ENCODE peak calls at places on chromosomes 13 and 19, in four cellular contexts. One of them, this sample, is unnamed.

GRCh38 chr19:55526216-55527196 is 10.4 kb downstream of the SBK2 start:
- DNase-seq in HepG2: peak
- DNase-seq in GM12878: no peak
- DNase-seq in WTC11: no peak
- DNase-seq in this sample: no peak

GRCh38 chr13:34751492-34751891 is 190.6 kb upstream of the NBEA start:
- DNase-seq in HepG2: no peak
- DNase-seq in GM12878: peak
- DNase-seq in WTC11: no peak
- DNase-seq in this sample: no peak

GRCh38 chr13:27038323-27038722 is 133.3 kb downstream of the USP12 start:
- DNase-seq in GM12878: no peak
- DNase-seq in WTC11: no peak
- DNase-seq in HepG2: no peak
- DNase-seq in this sample: no peak

GRCh38 chr19:31348416-31349159 is 648 bp downstream of the TSHZ3 start:
- DNase-seq in GM12878: no peak
- DNase-seq in HepG2: no peak
- DNase-seq in WTC11: no peak
- DNase-seq in this sample: no peak

GRCh38 chr13:42333613-42334328 is 61.8 kb downstream of the AKAP11 start:
- DNase-seq in WTC11: no peak
- DNase-seq in HepG2: peak
- DNase-seq in GM12878: no peak
- DNase-seq in this sample: no peak

GRCh38 chr19:38375098-38375493 is 725 bp downstream of the PSMD8 start:
- DNase-seq in WTC11: no peak
- DNase-seq in HepG2: no peak
- DNase-seq in GM12878: no peak
- DNase-seq in this sample: no peak

GRCh38 chr19:56116606-56117005 is 4.5 kb downstream of the ZNF787 start:
- DNase-seq in GM12878: no peak
- DNase-seq in WTC11: no peak
- DNase-seq in HepG2: no peak
- DNase-seq in this sample: no peak

GRCh38 chr19:40565355-40565754 is 11.3 kb upstream of the SHKBP1 start:
- DNase-seq in GM12878: no peak
- DNase-seq in WTC11: no peak
- DNase-seq in HepG2: no peak
- DNase-seq in this sample: no peak

GRCh38 chr13:79398915-79399314 is 7.1 kb downstream of the RBM26 start:
- DNase-seq in GM12878: no peak
- DNase-seq in WTC11: no peak
- DNase-seq in HepG2: no peak
- DNase-seq in this sample: peak

GRCh38 chr13:33322474-33322827 is 36.9 kb upstream of the STARD13 start:
- DNase-seq in GM12878: no peak
- DNase-seq in HepG2: no peak
- DNase-seq in WTC11: no peak
- DNase-seq in this sample: no peak

GRCh38 chr19:15836595-15837398 is 21.3 kb upstream of the OR10H1 start:
- DNase-seq in WTC11: peak
- DNase-seq in GM12878: peak
- DNase-seq in HepG2: peak
- DNase-seq in this sample: peak

GRCh38 chr13:56352356-56352755 is 788.4 kb upstream of the PRR20A start:
- DNase-seq in HepG2: no peak
- DNase-seq in WTC11: no peak
- DNase-seq in GM12878: no peak
- DNase-seq in this sample: no peak

GRCh38 chr13:113656831-113657671 is 947 bp downstream of the ATP4B start:
- DNase-seq in WTC11: peak
- DNase-seq in GM12878: no peak
- DNase-seq in HepG2: no peak
- DNase-seq in this sample: no peak

GRCh38 chr13:102191951-102192461 is 209.8 kb downstream of the FGF14 start:
- DNase-seq in GM12878: no peak
- DNase-seq in WTC11: no peak
- DNase-seq in HepG2: no peak
- DNase-seq in this sample: no peak

GRCh38 chr13:36766295-36766694 is 52.7 kb upstream of the RFXAP start:
- DNase-seq in HepG2: peak
- DNase-seq in GM12878: no peak
- DNase-seq in WTC11: no peak
- DNase-seq in this sample: no peak

GRCh38 chr13:36543671-36544070 is 111.4 kb downstream of the CCNA1 start:
- DNase-seq in WTC11: no peak
- DNase-seq in GM12878: no peak
- DNase-seq in HepG2: no peak
- DNase-seq in this sample: no peak

GRCh38 chr13:44313674-44314073 is 60.0 kb upstream of the SERP2 start:
- DNase-seq in HepG2: no peak
- DNase-seq in GM12878: no peak
- DNase-seq in WTC11: no peak
- DNase-seq in this sample: peak

GRCh38 chr19:11693505-11694499 is 44.9 kb downstream of the ZNF823 start:
- DNase-seq in HepG2: peak
- DNase-seq in GM12878: no peak
- DNase-seq in WTC11: peak
- DNase-seq in this sample: no peak

GRCh38 chr19:54142166-54142780 is 4.7 kb downstream of the CNOT3 start:
- DNase-seq in HepG2: no peak
- DNase-seq in WTC11: no peak
- DNase-seq in GM12878: no peak
- DNase-seq in this sample: no peak

GRCh38 chr19:21202865-21203494 is 61.1 kb downstream of the ZNF431 start:
- DNase-seq in GM12878: peak
- DNase-seq in WTC11: peak
- DNase-seq in HepG2: no peak
- DNase-seq in this sample: peak

GRCh38 chr19:34639491-34640085 is 37.4 kb downstream of the SCGB2B2 start:
- DNase-seq in GM12878: peak
- DNase-seq in WTC11: peak
- DNase-seq in HepG2: peak
- DNase-seq in this sample: peak

GRCh38 chr19:31312004-31312403 is 37.2 kb downstream of the TSHZ3 start:
- DNase-seq in HepG2: no peak
- DNase-seq in GM12878: no peak
- DNase-seq in WTC11: no peak
- DNase-seq in this sample: no peak

GRCh38 chr19:53897459-53897858 is 11.6 kb upstream of the CACNG7 start:
- DNase-seq in WTC11: no peak
- DNase-seq in HepG2: no peak
- DNase-seq in GM12878: no peak
- DNase-seq in this sample: no peak

GRCh38 chr13:72960541-72960940 is 98.3 kb upstream of the KLF5 start:
- DNase-seq in HepG2: peak
- DNase-seq in GM12878: no peak
- DNase-seq in WTC11: no peak
- DNase-seq in this sample: no peak

GRCh38 chr13:53873558-53873957 is 844.9 kb downstream of the OLFM4 start:
- DNase-seq in WTC11: peak
- DNase-seq in GM12878: no peak
- DNase-seq in HepG2: no peak
- DNase-seq in this sample: no peak

GRCh38 chr19:11480081-11480926 is 542 bp downstream of the ELAVL3 start:
- DNase-seq in GM12878: no peak
- DNase-seq in HepG2: no peak
- DNase-seq in WTC11: peak
- DNase-seq in this sample: peak

GRCh38 chr13:107006646-107007045 is 438.7 kb upstream of the ARGLU1 start:
- DNase-seq in GM12878: no peak
- DNase-seq in HepG2: no peak
- DNase-seq in WTC11: no peak
- DNase-seq in this sample: no peak

DNA sequence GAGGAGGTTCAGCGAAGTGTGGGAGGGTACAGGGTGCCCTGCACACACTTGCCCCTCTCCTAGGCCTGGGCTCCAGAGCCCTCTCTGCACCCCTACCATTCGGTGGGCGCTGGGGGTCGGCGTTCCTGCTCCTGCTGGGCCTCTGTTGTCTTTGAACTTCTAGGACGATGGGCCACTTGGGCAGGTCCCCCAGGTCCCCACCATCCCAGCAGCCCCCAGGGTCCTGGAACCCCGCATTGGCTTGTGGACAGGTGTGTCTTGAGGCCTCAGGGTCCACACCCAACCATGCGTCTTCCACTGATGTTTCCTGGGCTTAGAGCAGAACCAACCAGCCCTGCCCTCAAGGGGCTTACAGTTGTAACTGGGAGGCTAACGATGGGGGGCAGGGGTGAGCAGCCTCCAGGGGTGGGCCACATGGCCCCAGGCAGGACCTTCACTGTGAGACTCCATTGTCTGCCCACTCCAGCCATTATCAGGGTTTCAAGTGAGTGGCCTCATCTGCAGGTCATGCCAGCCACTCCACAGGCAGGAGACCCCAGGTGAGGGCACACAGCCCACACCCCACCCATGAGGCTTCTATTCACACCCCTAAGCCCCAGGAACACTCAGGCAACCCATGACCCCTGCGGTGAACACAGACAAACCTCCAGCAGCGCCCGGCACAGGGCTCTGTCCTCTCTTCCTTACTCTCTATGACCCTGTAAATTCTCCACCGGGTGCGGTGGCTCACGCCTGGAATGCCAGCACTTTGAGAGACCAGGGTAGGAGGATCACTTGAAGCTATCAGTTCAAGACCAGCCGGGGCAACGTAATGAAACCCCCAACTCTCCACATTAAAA is 2.0 kb upstream of the KLF16 start:
- DNase-seq in HepG2: no peak
- DNase-seq in GM12878: no peak
- DNase-seq in WTC11: no peak
- DNase-seq in this sample: no peak
- TF ChIP-seq CREM in HepG2: no peak
- TF ChIP-seq CREM in GM12878: no peak
- TF ChIP-seq CREM in WTC11: no peak
- TF ChIP-seq CREM in this sample: no peak

DNA sequence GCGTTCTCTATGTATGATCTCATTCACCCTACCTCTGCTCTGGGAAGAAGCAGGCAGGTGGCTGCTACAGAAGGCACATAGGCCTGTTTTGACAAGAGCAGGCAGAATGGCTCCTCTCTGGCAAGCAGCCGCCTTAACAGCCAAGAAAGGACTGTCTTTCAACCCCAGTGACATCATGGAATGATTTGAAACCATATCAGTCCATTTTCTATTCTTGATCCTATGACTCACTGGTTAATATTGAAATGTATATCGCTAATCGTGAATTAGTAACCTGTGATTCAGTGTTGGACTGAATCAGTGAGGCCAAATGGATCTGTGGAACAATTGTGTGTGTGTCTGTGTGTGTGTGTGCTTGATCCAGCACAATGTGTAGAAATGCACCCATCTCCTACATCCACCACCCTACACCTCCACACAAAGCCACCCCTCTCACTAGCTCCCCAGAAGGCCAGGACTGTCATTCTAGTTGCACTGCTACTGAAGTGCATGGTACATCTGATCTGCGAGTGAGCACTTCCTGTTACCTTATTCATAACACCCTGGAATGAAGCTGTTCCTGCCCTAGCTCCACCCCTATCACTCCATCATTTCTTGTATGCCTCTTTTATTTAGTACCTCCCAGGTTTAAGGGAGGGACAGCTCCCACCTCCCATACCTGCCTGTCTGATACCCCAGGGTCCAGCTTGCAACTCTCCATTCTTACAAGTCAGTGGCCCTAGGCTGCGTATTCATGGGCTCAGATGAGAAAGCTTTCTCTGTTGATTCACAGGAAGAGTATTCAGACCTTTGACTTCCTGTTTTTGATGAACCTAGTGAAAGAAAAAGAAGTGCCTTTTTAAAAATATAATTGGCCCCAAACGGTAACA is 460.0 kb downstream of the FOXO1 start:
- DNase-seq in HepG2: no peak
- DNase-seq in GM12878: peak
- DNase-seq in WTC11: no peak
- DNase-seq in this sample: no peak
- TF ChIP-seq CREM in HepG2: no peak
- TF ChIP-seq CREM in GM12878: no peak
- TF ChIP-seq CREM in WTC11: no peak
- TF ChIP-seq CREM in this sample: no peak

DNA sequence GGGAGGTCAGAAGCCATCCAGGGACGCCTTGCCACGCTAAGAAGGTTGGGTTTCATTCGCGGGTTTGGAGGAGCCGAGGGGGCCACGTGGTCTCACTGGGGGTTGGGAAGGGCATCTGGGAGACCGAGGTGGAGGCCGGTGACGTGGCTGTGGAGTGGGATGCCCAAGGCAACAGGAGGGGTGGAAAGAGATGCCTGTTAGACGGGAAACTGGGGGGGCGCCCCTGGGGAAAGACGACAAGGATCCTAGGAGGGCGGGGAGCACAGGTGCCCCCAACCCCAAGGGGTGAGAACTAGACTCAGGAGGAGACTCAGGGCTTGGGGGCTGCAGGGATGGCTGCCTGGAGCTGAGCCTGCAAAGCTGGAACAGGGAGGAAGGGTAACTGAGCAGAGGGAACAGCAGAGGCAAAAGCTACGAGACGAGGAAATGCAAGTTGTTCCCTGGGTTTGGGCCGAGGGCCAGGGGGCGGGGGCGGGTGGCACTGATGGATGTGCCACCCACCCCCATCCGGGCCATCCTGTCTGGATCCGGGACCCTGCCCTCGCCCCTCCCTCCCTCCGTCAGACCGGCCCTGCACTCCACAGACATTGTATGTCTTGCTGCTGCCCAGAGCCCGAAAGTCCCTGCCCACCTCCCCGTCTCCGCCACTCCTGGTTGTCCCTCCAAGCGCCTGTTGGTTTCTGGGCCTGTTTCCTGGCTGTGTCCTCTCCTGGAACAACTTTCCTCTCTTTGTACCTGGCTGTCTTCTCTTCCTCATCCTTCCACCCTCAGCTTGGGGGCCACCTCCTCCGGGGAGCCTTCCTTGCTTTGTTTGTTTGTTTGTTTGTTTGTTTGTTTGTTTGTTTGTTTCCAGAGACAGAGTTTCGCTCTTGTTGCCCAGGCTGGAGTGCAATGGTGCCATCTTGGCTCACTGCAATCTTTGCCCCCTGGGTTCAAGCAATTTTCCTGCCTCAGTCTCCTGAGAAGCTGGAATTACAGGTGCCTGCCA is 6.3 kb upstream of the TCF3 start:
- DNase-seq in GM12878: no peak
- DNase-seq in WTC11: no peak
- DNase-seq in HepG2: no peak
- DNase-seq in this sample: no peak
- TF ChIP-seq CREM in GM12878: no peak
- TF ChIP-seq CREM in WTC11: no peak
- TF ChIP-seq CREM in HepG2: no peak
- TF ChIP-seq CREM in this sample: peak

DNA sequence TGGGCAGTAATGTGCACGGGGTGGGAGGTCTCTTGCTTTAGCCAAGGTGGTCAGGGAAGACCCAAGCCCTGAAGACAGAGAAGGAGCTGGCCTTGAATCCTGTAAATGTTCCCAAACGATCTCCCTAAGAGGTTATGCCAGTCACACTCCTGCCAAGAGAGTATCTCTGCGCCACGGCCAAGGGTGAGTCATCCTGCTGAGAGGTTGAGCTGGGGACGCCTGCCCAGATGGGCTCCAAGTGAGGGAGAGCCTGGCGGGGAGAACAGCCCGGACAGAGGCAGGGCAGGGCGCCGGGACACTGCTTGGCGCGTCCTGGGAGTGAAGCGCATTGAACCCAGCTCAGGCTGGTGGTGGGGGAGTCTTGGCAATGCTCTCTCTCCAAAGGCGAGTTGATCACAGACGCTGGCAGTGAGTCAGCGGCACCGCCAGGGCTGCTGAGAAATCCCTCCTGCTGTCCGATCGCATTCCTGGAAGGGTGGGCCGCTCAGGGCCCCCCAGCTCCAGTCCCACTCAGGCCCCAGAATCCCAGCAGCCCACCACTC is 16.4 kb downstream of the SULT2B1 start:
- DNase-seq in HepG2: peak
- DNase-seq in WTC11: no peak
- DNase-seq in GM12878: no peak
- DNase-seq in this sample: peak
- TF ChIP-seq CREM in HepG2: no peak
- TF ChIP-seq CREM in WTC11: no peak
- TF ChIP-seq CREM in GM12878: no peak
- TF ChIP-seq CREM in this sample: no peak

This sample was measured in K562.